ENCODE peak calls at places on chromosomes 12 and 14, in five cellular contexts. S is cardiac fibroblast, G is tibial artery, M is HFF-Myc, O is transverse colon. X is an unnamed sample.

GRCh38 chr12:97637770-97638169 is 175.2 kb downstream of the RMST start:
- DNase-seq in S (no peak), G (no peak), M (no peak), O (no peak), X (peak; percentile 35)

GRCh38 chr12:42090899-42091298 is 53.8 kb downstream of the GXYLT1 start:
- DNase-seq in S (peak; percentile 68), G (no peak), M (no peak), O (no peak), X (peak; percentile 37)

GRCh38 chr12:131835616-131836171 is 7.5 kb downstream of the MMP17 start:
- DNase-seq in S (no peak), G (no peak), M (no peak), O (no peak), X (no peak)

GRCh38 chr14:59997966-59998365 is 78.0 kb downstream of the LRRC9 start:
- DNase-seq in S (no peak), G (no peak), M (no peak), O (no peak), X (no peak)

GRCh38 chr12:92602476-92602875 is 100.3 kb upstream of the PLEKHG7 start:
- DNase-seq in S (peak; percentile 99), G (no peak), M (peak; percentile 58), O (no peak), X (no peak)

GRCh38 chr12:128798543-128799341 is 25.0 kb downstream of the SLC15A4 start:
- DNase-seq in S (no peak), G (no peak), M (no peak), O (no peak), X (no peak)

GRCh38 chr12:90940872-90941499 is 14.0 kb downstream of the CCER1 start:
- DNase-seq in S (peak; percentile 85), G (no peak), M (no peak), O (no peak), X (peak; percentile 35)

GRCh38 chr12:50992814-50993213 is 33.4 kb downstream of the SLC11A2 start:
- DNase-seq in S (no peak), G (no peak), M (no peak), O (no peak), X (no peak)

GRCh38 chr12:68910128-68910527 is 22.8 kb downstream of the CPM start:
- DNase-seq in S (peak; percentile 72), G (no peak), M (no peak), O (no peak), X (no peak)

GRCh38 chr12:103877934-103878510 is 37.0 kb upstream of the NT5DC3 start:
- DNase-seq in S (peak; percentile 81), G (no peak), M (peak; percentile 60), O (peak; percentile 63), X (no peak)

GRCh38 chr12:120761581-120761980 is 36.0 kb downstream of the ACADS start:
- DNase-seq in S (peak; percentile 78), G (no peak), M (no peak), O (no peak), X (peak; percentile 60)

GRCh38 chr12:120759591-120760348 is 34.1 kb downstream of the ACADS start:
- DNase-seq in S (no peak), G (no peak), M (no peak), O (no peak), X (no peak)

GRCh38 chr12:120758798-120759590 is 33.4 kb downstream of the ACADS start:
- DNase-seq in S (no peak), G (no peak), M (no peak), O (no peak), X (no peak)

GRCh38 chr12:120762093-120762492 is 36.5 kb downstream of the ACADS start:
- DNase-seq in S (no peak), G (no peak), M (no peak), O (no peak), X (no peak)

GRCh38 chr12:120760349-120761245 is 35.0 kb downstream of the ACADS start:
- DNase-seq in S (no peak), G (no peak), M (no peak), O (no peak), X (no peak)
- H3K4me3 ChIP-seq in S (no peak overlapping the region), G (no peak overlapping the region), M (no peak overlapping the region), O (no peak overlapping the region), X (no peak overlapping the region)

GRCh38 chr12:114672817-114673168 is 11.2 kb downstream of the TBX3 start:
- DNase-seq in S (no peak), G (no peak), M (no peak), O (no peak), X (no peak)

GRCh38 chr12:114673169-114673833 is 10.7 kb downstream of the TBX3 start:
- DNase-seq in S (peak; percentile 68), G (no peak), M (no peak), O (no peak), X (no peak)

GRCh38 chr12:114676142-114676741 is 7.7 kb downstream of the TBX3 start:
- DNase-seq in S (no peak), G (no peak), M (no peak), O (no peak), X (no peak)

GRCh38 chr12:114671664-114672476 is 12.1 kb downstream of the TBX3 start:
- DNase-seq in S (peak; percentile 62), G (no peak), M (no peak), O (no peak), X (no peak)

GRCh38 chr12:114674201-114675047 is 9.6 kb downstream of the TBX3 start:
- DNase-seq in S (no peak), G (no peak), M (no peak), O (no peak), X (no peak)
- H3K4me3 ChIP-seq in S (no peak overlapping the region), G (no peak overlapping the region), M (peak overlapping the region; percentile 73), O (no peak overlapping the region), X (no peak overlapping the region)

GRCh38 chr14:54489731-54490447 is 1.1 kb upstream of the GMFB start:
- DNase-seq in S (no peak), G (no peak), M (no peak), O (no peak), X (no peak)
- H3K4me3 ChIP-seq in S (no peak overlapping the region), G (peak overlapping the region; percentile 70), M (peak overlapping the region; percentile 90), O (no peak overlapping the region), X (no peak overlapping the region)

DNA sequence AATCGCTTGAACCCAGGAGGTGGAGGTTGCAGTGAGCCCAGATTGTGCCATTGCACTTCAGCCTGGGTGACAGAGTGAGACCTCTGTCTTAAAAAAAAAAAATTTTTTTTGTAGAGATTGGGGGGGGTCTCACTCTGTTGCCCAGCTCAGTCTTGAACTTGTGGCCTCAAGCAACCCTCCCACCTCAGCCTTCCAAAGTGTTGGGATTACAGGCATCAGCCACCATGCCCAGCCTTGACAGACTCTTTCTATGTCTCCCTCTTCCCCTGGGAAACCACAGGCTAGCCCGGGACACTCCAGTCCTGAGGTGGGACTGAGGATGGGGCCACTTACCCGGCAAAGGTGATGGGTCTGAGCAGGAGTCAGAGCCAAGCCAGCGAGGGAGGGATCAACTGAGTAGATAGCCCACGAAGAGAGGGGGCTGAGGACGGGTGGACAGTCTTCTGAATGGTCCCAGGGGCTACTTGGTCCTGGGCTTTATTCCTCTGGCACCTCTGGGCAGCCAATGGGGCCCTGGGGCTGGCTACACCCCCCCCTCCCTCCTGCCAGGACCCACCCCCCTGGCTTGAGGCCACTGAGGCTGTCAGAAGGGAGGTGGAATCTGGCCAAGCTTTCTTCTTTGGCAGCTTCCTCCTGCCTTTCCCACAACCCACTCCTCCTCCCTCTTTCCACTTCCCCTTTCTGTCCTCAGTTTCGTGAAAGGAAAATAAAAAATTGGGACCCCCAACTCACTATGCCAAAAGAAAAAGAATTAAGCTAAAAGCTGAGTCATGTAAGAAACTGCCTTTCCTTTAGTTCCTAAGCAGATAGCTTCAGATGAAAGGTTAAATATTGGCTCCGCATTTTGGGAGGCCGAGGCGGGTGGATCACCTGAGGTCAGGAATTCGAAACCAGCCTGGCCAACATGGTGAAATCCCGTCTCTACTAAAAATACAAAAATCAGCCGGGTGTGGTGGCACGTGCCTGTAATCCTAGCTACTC is at the start of gene SDS:
- DNase-seq in S (peak; percentile 23), G (peak; percentile 73), M (no peak), O (peak; percentile 45), X (no peak)
- H3K4me3 ChIP-seq in S (no peak within 1 kb of the TSS), G (no peak within 1 kb of the TSS), M (no peak within 1 kb of the TSS), O (no peak within 1 kb of the TSS), X (no peak within 1 kb of the TSS)

GRCh38 chr14:85530626-85531025 is 682 bp downstream of the FLRT2 start:
- DNase-seq in S (no peak), G (no peak), M (no peak), O (no peak), X (no peak)
- H3K4me3 ChIP-seq in S (peak overlapping the region; percentile 93), G (peak overlapping the region; percentile 71), M (peak overlapping the region; percentile 91), O (no peak overlapping the region), X (peak overlapping the region; percentile 42)

GRCh38 chr12:4432878-4433820 is 12.5 kb downstream of the FGF6 start:
- DNase-seq in S (no peak), G (no peak), M (no peak), O (no peak), X (no peak)

GRCh38 chr12:4434721-4435425 is 10.7 kb downstream of the FGF6 start:
- DNase-seq in S (no peak), G (no peak), M (no peak), O (no peak), X (no peak)

GRCh38 chr12:4438834-4439596 is 6.6 kb downstream of the FGF6 start:
- DNase-seq in S (no peak), G (no peak), M (no peak), O (no peak), X (no peak)

GRCh38 chr12:4434299-4434698 is 11.3 kb downstream of the FGF6 start:
- DNase-seq in S (no peak), G (no peak), M (no peak), O (no peak), X (no peak)

GRCh38 chr12:4435537-4435936 is 10.1 kb downstream of the FGF6 start:
- DNase-seq in S (no peak), G (no peak), M (no peak), O (no peak), X (no peak)
- H3K4me3 ChIP-seq in S (no peak overlapping the region), G (no peak overlapping the region), M (no peak overlapping the region), O (no peak overlapping the region), X (no peak overlapping the region)

GRCh38 chr12:57836442-57837375 is 9.8 kb downstream of the CTDSP2 start:
- DNase-seq in S (peak; percentile 90), G (peak; percentile 84), M (peak; percentile 74), O (peak; percentile 71), X (no peak)

GRCh38 chr12:57837779-57838562 is 8.6 kb downstream of the CTDSP2 start:
- DNase-seq in S (peak; percentile 86), G (no peak), M (peak; percentile 42), O (no peak), X (no peak)

GRCh38 chr12:57833672-57834071 is 12.9 kb downstream of the CTDSP2 start:
- DNase-seq in S (no peak), G (no peak), M (no peak), O (no peak), X (no peak)

GRCh38 chr12:57834086-57834876 is 12.2 kb downstream of the CTDSP2 start:
- DNase-seq in S (no peak), G (no peak), M (no peak), O (no peak), X (no peak)

GRCh38 chr12:57835366-57836288 is 10.9 kb downstream of the CTDSP2 start:
- DNase-seq in S (no peak), G (no peak), M (no peak), O (no peak), X (no peak)
- H3K4me3 ChIP-seq in S (peak overlapping the region; percentile 8), G (peak overlapping the region; percentile 43), M (no peak overlapping the region), O (no peak overlapping the region), X (no peak overlapping the region)